ENCODE peak calls at places on chromosomes 7 and 10, in nine cellular contexts. C is prostate gland, R is breast epithelium, L is suprapubic skin, T is K562, F is HCT116, U is GM12878, O is sigmoid colon, S is endothelial cell of umbilical vein. A is an unnamed sample.

GRCh38 chr7:11328309-11328708 is 354.6 kb downstream of the PHF14 start:
- DNase-seq in R (no peak), F (no peak), L (no peak), C (no peak), O (no peak), T (no peak), U (no peak), S (no peak), A (no peak)

GRCh38 chr7:32242436-32242835 is 172.2 kb upstream of the PDE1C start:
- DNase-seq in R (no peak), C (no peak), O (no peak), S (no peak), F (no peak), U (no peak), T (no peak), L (no peak), A (no peak)

GRCh38 chr10:43684198-43684559 is 35.5 kb upstream of the ZNF32 start:
- DNase-seq in U (no peak), O (peak; percentile 63), F (no peak), C (no peak), R (no peak), S (no peak), T (no peak), L (no peak), A (no peak)

GRCh38 chr10:33680036-33680435 is 345.6 kb upstream of the NRP1 start:
- DNase-seq in O (no peak), T (no peak), F (no peak), L (no peak), S (no peak), C (no peak), U (no peak), R (no peak), A (no peak)

GRCh38 chr10:4704034-4704545 is 121.9 kb upstream of the AKR1E2 start:
- DNase-seq in C (no peak), S (peak; percentile 98), L (no peak), F (peak; percentile 80), U (no peak), R (no peak), O (no peak), T (no peak), A (no peak)

GRCh38 chr10:7519351-7519750 is 108.5 kb upstream of the SFMBT2 start:
- DNase-seq in L (peak; percentile 9), T (no peak), S (no peak), U (no peak), F (no peak), R (no peak), C (no peak), O (no peak), A (no peak)

GRCh38 chr7:117072620-117073118 is 119.4 kb downstream of the ST7 start:
- DNase-seq in U (no peak), F (no peak), T (no peak), S (peak; percentile 89), O (peak; percentile 71), R (no peak), C (peak; percentile 45), L (no peak), A (no peak)

GRCh38 chr7:107432261-107432660 is 37.6 kb upstream of the GPR22 start:
- DNase-seq in O (no peak), L (no peak), C (no peak), F (no peak), R (no peak), U (no peak), S (no peak), T (no peak), A (no peak)

GRCh38 chr7:2483495-2483894 is 7.3 kb upstream of the GRIFIN start:
- DNase-seq in C (no peak), L (no peak), R (no peak), S (no peak), F (no peak), O (no peak), T (no peak), U (no peak), A (no peak)

GRCh38 chr10:126969310-126969709 is 64.1 kb downstream of the DOCK1 start:
- DNase-seq in U (no peak), O (no peak), L (peak; percentile 65), F (peak; percentile 8), S (no peak), R (no peak), C (peak; percentile 7), T (no peak), A (no peak)

GRCh38 chr10:110898391-110898790 is 20.6 kb downstream of the BBIP1 start:
- DNase-seq in T (no peak), O (no peak), U (no peak), L (no peak), C (no peak), F (no peak), R (no peak), S (no peak), A (no peak)

GRCh38 chr10:3215336-3215860 is 42.8 kb upstream of the PITRM1 start:
- DNase-seq in C (no peak), S (no peak), L (no peak), U (no peak), R (no peak), F (no peak), T (no peak), O (no peak), A (no peak)

GRCh38 chr10:119283387-119283786 is 76.0 kb downstream of the GRK5 start:
- DNase-seq in T (no peak), L (no peak), F (no peak), O (no peak), S (no peak), C (no peak), U (no peak), R (no peak), A (no peak)

GRCh38 chr7:130302649-130303048 is 9.7 kb downstream of the CPA4 start:
- DNase-seq in U (no peak), T (no peak), R (no peak), S (no peak), F (no peak), C (no peak), O (no peak), L (no peak), A (no peak)

GRCh38 chr10:83983578-83984255 is 155.6 kb upstream of the GHITM start:
- DNase-seq in U (no peak), R (no peak), S (peak; percentile 64), F (peak; percentile 23), O (no peak), L (no peak), T (peak; percentile 28), C (no peak), A (no peak)

GRCh38 chr10:81215498-81215897 is 659.5 kb upstream of the NRG3 start:
- DNase-seq in T (no peak), C (no peak), F (no peak), L (no peak), O (no peak), S (no peak), R (no peak), U (no peak), A (no peak)

GRCh38 chr10:60189861-60190475 is 199.7 kb downstream of the ANK3 start:
- DNase-seq in T (no peak), L (no peak), U (no peak), R (no peak), C (no peak), S (no peak), F (no peak), O (no peak), A (no peak)

GRCh38 chr7:7221602-7222038 is 39.3 kb downstream of the C1GALT1 start:
- DNase-seq in R (no peak), T (no peak), U (no peak), F (peak; percentile 71), C (no peak), S (peak; percentile 55), L (no peak), O (no peak), A (no peak)
- TF ChIP-seq POLR2AphosphoS5 in R (no peak), T (no peak), U (no peak), F (peak; percentile 14), C (no peak), S (no peak), L (no peak), O (peak; percentile 15), A (no peak)

GRCh38 chr7:94510582-94511456 is 1.2 kb downstream of the CASD1 start:
- DNase-seq in S (peak; percentile 44), O (no peak), L (no peak), U (no peak), C (peak; percentile 19), R (no peak), T (no peak), F (no peak), A (no peak)
- TF ChIP-seq POLR2A in S (no peak), O (no peak), L (no peak), U (no peak), C (no peak), R (no peak), T (no peak), F (no peak), A (no peak)

GRCh38 chr10:79024716-79025112 is 44.1 kb upstream of the ZMIZ1 start:
- DNase-seq in F (no peak), S (no peak), U (no peak), O (no peak), C (no peak), L (peak; percentile 60), T (no peak), R (no peak), A (no peak)

GRCh38 chr10:79026341-79026761 is 42.4 kb upstream of the ZMIZ1 start:
- DNase-seq in O (peak; percentile 54), L (peak; percentile 52), R (no peak), C (no peak), F (no peak), T (no peak), U (no peak), S (no peak), A (no peak)

GRCh38 chr10:79024296-79024695 is 44.5 kb upstream of the ZMIZ1 start:
- DNase-seq in F (no peak), U (no peak), O (peak; percentile 62), C (no peak), L (peak; percentile 59), S (no peak), T (no peak), R (no peak), A (no peak)

GRCh38 chr10:79026806-79027146 is 42.0 kb upstream of the ZMIZ1 start:
- DNase-seq in F (no peak), L (no peak), U (no peak), C (no peak), S (no peak), T (no peak), O (no peak), R (no peak), A (no peak)

GRCh38 chr10:79025113-79025832 is 43.5 kb upstream of the ZMIZ1 start:
- DNase-seq in O (peak; percentile 82), U (no peak), C (no peak), T (no peak), R (no peak), S (no peak), L (peak; percentile 69), F (no peak), A (no peak)
- TF ChIP-seq POLR2AphosphoS5 in O (peak; percentile 39), U (no peak), C (no peak), T (no peak), R (no peak), S (no peak), L (no peak), F (no peak), A (no peak)

DNA sequence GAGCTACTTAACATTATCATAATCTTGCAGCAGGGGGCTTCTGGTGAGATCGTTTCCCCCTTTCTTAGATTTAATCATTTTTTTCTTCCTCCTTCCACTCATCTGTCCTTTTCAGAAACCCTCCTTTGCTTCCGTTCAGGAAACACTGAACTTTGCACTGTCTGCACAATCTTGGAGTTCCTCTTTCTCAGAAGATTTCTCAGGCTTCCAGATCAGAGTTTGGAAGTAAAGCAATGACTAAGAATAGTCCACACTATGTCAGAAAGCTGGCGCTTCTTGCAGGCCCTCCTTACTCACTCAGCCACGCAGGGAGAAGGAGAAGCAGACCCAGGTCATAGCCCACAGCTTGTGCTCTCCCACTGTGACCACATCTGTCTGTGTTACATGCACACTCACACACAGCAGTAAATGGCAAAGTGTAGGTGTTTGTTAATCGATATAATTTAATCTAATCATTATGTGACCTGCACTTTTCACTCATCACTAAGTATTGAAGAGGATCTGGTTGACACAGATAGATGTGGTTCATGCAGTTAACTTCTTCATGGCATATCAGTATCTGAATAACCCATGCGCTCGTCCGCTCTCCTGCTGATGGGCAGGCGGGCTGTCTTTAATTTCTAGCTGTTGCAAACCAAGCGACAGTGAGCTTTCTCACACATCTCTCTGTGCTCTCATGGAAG is 30.2 kb downstream of the ALOX5 start:
- DNase-seq in T (no peak), R (no peak), U (no peak), L (no peak), S (no peak), C (no peak), O (peak; percentile 66), F (no peak), A (no peak)
- TF ChIP-seq POLR2A in T (no peak), R (no peak), U (no peak), L (no peak), S (no peak), C (no peak), O (no peak), F (no peak), A (no peak)